ENCODE peak calls at places on chromosomes 13 and 19, in ten cellular contexts. One of them, this sample, is unnamed.

GRCh38 chr19:13155472-13156284 is 5.5 kb downstream of the IER2 start:
- DNase-seq in breast epithelium: peak
- DNase-seq in left cardiac atrium: peak
- DNase-seq in hepatic stellate cell: peak
- DNase-seq in C1 segment of cervical spinal cord: no peak
- DNase-seq in upper lobe of right lung: peak
- DNase-seq in stomach: peak
- DNase-seq in AG04450: no peak
- DNase-seq in SW 1271: peak
- DNase-seq in vagina: peak
- DNase-seq in this sample: peak

GRCh38 chr13:31927219-31927653 is 104.3 kb upstream of the FRY start:
- DNase-seq in breast epithelium: no peak
- DNase-seq in left cardiac atrium: no peak
- DNase-seq in hepatic stellate cell: no peak
- DNase-seq in C1 segment of cervical spinal cord: no peak
- DNase-seq in upper lobe of right lung: no peak
- DNase-seq in stomach: peak
- DNase-seq in AG04450: no peak
- DNase-seq in SW 1271: no peak
- DNase-seq in vagina: no peak
- DNase-seq in this sample: no peak

GRCh38 chr19:289651-290538 is 1.3 kb downstream of the PLPP2 start:
- DNase-seq in breast epithelium: peak
- DNase-seq in left cardiac atrium: no peak
- DNase-seq in hepatic stellate cell: no peak
- DNase-seq in C1 segment of cervical spinal cord: no peak
- DNase-seq in upper lobe of right lung: peak
- DNase-seq in stomach: peak
- DNase-seq in AG04450: no peak
- DNase-seq in SW 1271: peak
- DNase-seq in vagina: no peak
- DNase-seq in this sample: peak

GRCh38 chr13:111341886-111342285 is 21.4 kb downstream of the TEX29 start:
- DNase-seq in breast epithelium: no peak
- DNase-seq in left cardiac atrium: no peak
- DNase-seq in hepatic stellate cell: no peak
- DNase-seq in C1 segment of cervical spinal cord: no peak
- DNase-seq in upper lobe of right lung: no peak
- DNase-seq in stomach: no peak
- DNase-seq in AG04450: no peak
- DNase-seq in SW 1271: no peak
- DNase-seq in vagina: peak
- DNase-seq in this sample: no peak

GRCh38 chr19:35622750-35623149 is 6.1 kb upstream of the RBM42 start:
- DNase-seq in breast epithelium: no peak
- DNase-seq in left cardiac atrium: no peak
- DNase-seq in hepatic stellate cell: no peak
- DNase-seq in C1 segment of cervical spinal cord: no peak
- DNase-seq in upper lobe of right lung: no peak
- DNase-seq in stomach: no peak
- DNase-seq in AG04450: no peak
- DNase-seq in SW 1271: no peak
- DNase-seq in vagina: no peak
- DNase-seq in this sample: no peak

GRCh38 chr19:2150794-2151338 is 500 bp downstream of the AP3D1 start:
- DNase-seq in breast epithelium: peak
- DNase-seq in left cardiac atrium: no peak
- DNase-seq in hepatic stellate cell: no peak
- DNase-seq in C1 segment of cervical spinal cord: no peak
- DNase-seq in upper lobe of right lung: peak
- DNase-seq in stomach: no peak
- DNase-seq in AG04450: no peak
- DNase-seq in SW 1271: no peak
- DNase-seq in vagina: no peak
- DNase-seq in this sample: no peak

GRCh38 chr13:32669030-32669646 is 82.9 kb downstream of the PDS5B start:
- DNase-seq in breast epithelium: no peak
- DNase-seq in left cardiac atrium: no peak
- DNase-seq in hepatic stellate cell: peak
- DNase-seq in C1 segment of cervical spinal cord: no peak
- DNase-seq in upper lobe of right lung: no peak
- DNase-seq in stomach: no peak
- DNase-seq in AG04450: no peak
- DNase-seq in SW 1271: no peak
- DNase-seq in vagina: no peak
- DNase-seq in this sample: no peak

GRCh38 chr19:34962281-34962944 is 1.6 kb downstream of the ZNF792 start:
- DNase-seq in breast epithelium: no peak
- DNase-seq in left cardiac atrium: peak
- DNase-seq in hepatic stellate cell: no peak
- DNase-seq in C1 segment of cervical spinal cord: no peak
- DNase-seq in upper lobe of right lung: no peak
- DNase-seq in stomach: no peak
- DNase-seq in AG04450: no peak
- DNase-seq in SW 1271: no peak
- DNase-seq in vagina: no peak
- DNase-seq in this sample: no peak

GRCh38 chr19:27745978-27746542 is 1466.9 kb downstream of the UQCRFS1 start:
- DNase-seq in breast epithelium: peak
- DNase-seq in left cardiac atrium: no peak
- DNase-seq in hepatic stellate cell: no peak
- DNase-seq in C1 segment of cervical spinal cord: no peak
- DNase-seq in upper lobe of right lung: peak
- DNase-seq in stomach: peak
- DNase-seq in AG04450: no peak
- DNase-seq in SW 1271: no peak
- DNase-seq in vagina: peak
- DNase-seq in this sample: no peak

GRCh38 chr19:14214580-14214979 is 8.6 kb upstream of the ADGRL1 start:
- DNase-seq in breast epithelium: no peak
- DNase-seq in left cardiac atrium: no peak
- DNase-seq in hepatic stellate cell: no peak
- DNase-seq in C1 segment of cervical spinal cord: no peak
- DNase-seq in upper lobe of right lung: no peak
- DNase-seq in stomach: no peak
- DNase-seq in AG04450: no peak
- DNase-seq in SW 1271: no peak
- DNase-seq in vagina: no peak
- DNase-seq in this sample: no peak

GRCh38 chr13:40348096-40348679 is 318.3 kb downstream of the FOXO1 start:
- DNase-seq in breast epithelium: no peak
- DNase-seq in left cardiac atrium: no peak
- DNase-seq in hepatic stellate cell: no peak
- DNase-seq in C1 segment of cervical spinal cord: peak
- DNase-seq in upper lobe of right lung: no peak
- DNase-seq in stomach: no peak
- DNase-seq in AG04450: no peak
- DNase-seq in SW 1271: no peak
- DNase-seq in vagina: peak
- DNase-seq in this sample: no peak

GRCh38 chr19:11196406-11197287 is 698 bp downstream of the KANK2 start:
- DNase-seq in breast epithelium: no peak
- DNase-seq in left cardiac atrium: peak
- DNase-seq in hepatic stellate cell: peak
- DNase-seq in C1 segment of cervical spinal cord: peak
- DNase-seq in upper lobe of right lung: peak
- DNase-seq in stomach: peak
- DNase-seq in AG04450: no peak
- DNase-seq in SW 1271: no peak
- DNase-seq in vagina: no peak
- DNase-seq in this sample: peak